ENCODE peak calls at places on chromosome 11, in six cellular contexts. Q is amygdala; A is fibroblast of mammary gland; F is activated CD8-positive, alpha-beta memory T cell treated with anti-CD3 and anti-CD28 coated beads, Interleukin-2, amount 10 ng/mL, durations not matched to agents 7 days and 5 days; Z is AML-193; V is mesenchymal stem cell. X is an unnamed sample.

GRCh38 chr11:3836903-3837302 is 3.9 kb downstream of the RHOG start:
- DNase-seq in Q (no peak), A (no peak), F (peak), Z (peak), V (no peak), X (peak)

GRCh38 chr11:64885367-64886286 is 7.2 kb upstream of the EHD1 start:
- DNase-seq in Q (no peak), A (peak), F (peak), Z (peak), V (peak), X (peak)

GRCh38 chr11:112037527-112037926 is 12.3 kb downstream of the DLAT start:
- DNase-seq in Q (no peak), A (no peak), F (no peak), Z (no peak), V (no peak), X (no peak)

GRCh38 chr11:27757953-27758352 is 57.7 kb upstream of the BDNF start:
- DNase-seq in Q (no peak), A (peak), F (no peak), Z (no peak), V (no peak), X (no peak)

GRCh38 chr11:57387284-57388030 is 3.0 kb downstream of the PRG2 start:
- DNase-seq in Q (peak), A (peak), F (no peak), Z (no peak), V (no peak), X (peak)

GRCh38 chr11:79054636-79055035 is 386.2 kb downstream of the TENM4 start:
- DNase-seq in Q (no peak), A (peak), F (no peak), Z (no peak), V (no peak), X (no peak)

GRCh38 chr11:67289226-67289650 is at the start of gene ANKRD13D:
- DNase-seq in Q (no peak), A (no peak), F (no peak), Z (no peak), V (no peak), X (peak)

GRCh38 chr11:70732493-70733206 is 334.3 kb downstream of the CTTN start:
- DNase-seq in Q (peak), A (no peak), F (no peak), Z (no peak), V (peak), X (no peak)

GRCh38 chr11:111765320-111765983 is 737 bp downstream of the PPP2R1B start:
- DNase-seq in Q (no peak), A (peak), F (no peak), Z (no peak), V (peak), X (no peak)

GRCh38 chr11:31810779-31811647 is at the start of gene PAX6:
- DNase-seq in Q (peak), A (peak), F (peak), Z (no peak), V (no peak), X (peak)

GRCh38 chr11:130192845-130193267 is 33.3 kb downstream of the ST14 start:
- DNase-seq in Q (no peak), A (no peak), F (no peak), Z (no peak), V (no peak), X (no peak)

GRCh38 chr11:32531528-32531927 is 52.1 kb upstream of the EIF3M start:
- DNase-seq in Q (no peak), A (no peak), F (no peak), Z (no peak), V (no peak), X (no peak)

GRCh38 chr11:120467627-120468026 is 43.9 kb upstream of the GRIK4 start:
- DNase-seq in Q (no peak), A (no peak), F (no peak), Z (no peak), V (no peak), X (no peak)

GRCh38 chr11:7974668-7975067 is 9.4 kb upstream of the NLRP10 start:
- DNase-seq in Q (no peak), A (no peak), F (no peak), Z (no peak), V (no peak), X (no peak)

GRCh38 chr11:78149646-78150045 is 10.2 kb upstream of the ALG8 start:
- DNase-seq in Q (peak), A (peak), F (no peak), Z (peak), V (peak), X (no peak)

GRCh38 chr11:100397401-100397800 is 289.7 kb upstream of the ARHGAP42 start:
- DNase-seq in Q (no peak), A (no peak), F (no peak), Z (no peak), V (no peak), X (no peak)

GRCh38 chr11:45859661-45860140 is 12.4 kb downstream of the CRY2 start:
- DNase-seq in Q (peak), A (peak), F (no peak), Z (no peak), V (peak), X (no peak)

GRCh38 chr11:95404370-95404769 is 173.4 kb upstream of the SESN3 start:
- DNase-seq in Q (no peak), A (no peak), F (no peak), Z (no peak), V (no peak), X (no peak)

GRCh38 chr11:83035070-83035854 is 36.4 kb downstream of the RAB30 start:
- DNase-seq in Q (no peak), A (peak), F (no peak), Z (no peak), V (peak), X (no peak)

GRCh38 chr11:9109858-9110731 is 18.7 kb upstream of the SCUBE2 start:
- DNase-seq in Q (no peak), A (no peak), F (no peak), Z (no peak), V (peak), X (no peak)

X was measured in GF-D8.